ENCODE peak calls at places on chromosomes 3 and 15, in six cellular contexts. D is fibroblast of mammary gland; Z is activated CD4-positive, alpha-beta T cell treated with anti-CD3 and anti-CD28 coated beads, Interleukin-2, amount 50 U/mL, for 48 hours; I is stimulated activated naive CD4-positive, alpha-beta T cell; A is stimulated activated CD4-positive, alpha-beta T cell treated with anti-CD3 and anti-CD28 coated beads, Interleukin-4, amount 100 ng/mL, for 48 hours; C is DMS 273 treated with DMSO at 0.1 percent for 48 hours. K is an unnamed sample.
A peak's percentile ranks its signal among the peaks of the same experiment; 100 is the strongest.

GRCh38 chr3:123314409-123315270 is 112.9 kb downstream of the SEC22A start:
- DNase-seq in D (no peak), Z (no peak), I (no peak), A (no peak), C (no peak), K (no peak)

GRCh38 chr3:179544981-179545645 is 17.6 kb upstream of the ACTL6A start:
- DNase-seq in D (peak; percentile 93), Z (no peak), I (no peak), A (no peak), C (no peak), K (peak; percentile 79)

GRCh38 chr15:93974804-93975481 is 256.4 kb upstream of the MCTP2 start:
- DNase-seq in D (peak; percentile 66), Z (no peak), I (no peak), A (no peak), C (no peak), K (peak; percentile 18)

GRCh38 chr3:45100998-45101407 is 45.2 kb downstream of the CDCP1 start:
- DNase-seq in D (peak; percentile 91), Z (no peak), I (no peak), A (no peak), C (no peak), K (peak; percentile 79)

GRCh38 chr3:123335007-123335670 is 113.8 kb downstream of the ADCY5 start:
- DNase-seq in D (no peak), Z (no peak), I (no peak), A (no peak), C (no peak), K (no peak)

GRCh38 chr3:37944243-37944955 is 46.2 kb upstream of the VILL start:
- DNase-seq in D (no peak), Z (no peak), I (no peak), A (no peak), C (peak; percentile 23), K (peak; percentile 57)

GRCh38 chr15:78691167-78691872 is 50.3 kb upstream of the CHRNB4 start:
- DNase-seq in D (no peak), Z (no peak), I (no peak), A (no peak), C (no peak), K (peak; percentile 42)

GRCh38 chr3:147120029-147120428 is 286.3 kb downstream of the ZIC4 start:
- DNase-seq in D (peak; percentile 43), Z (no peak), I (no peak), A (no peak), C (no peak), K (peak; percentile 1)

GRCh38 chr3:69178838-69179739 is 56.7 kb upstream of the LMOD3 start:
- DNase-seq in D (no peak), Z (no peak), I (no peak), A (no peak), C (no peak), K (peak; percentile 94)

GRCh38 chr15:67762610-67763368 is 62.5 kb upstream of the SKOR1 start:
- DNase-seq in D (peak; percentile 50), Z (peak; percentile 73), I (peak; percentile 7), A (peak; percentile 55), C (no peak), K (peak; percentile 49)

GRCh38 chr3:34374521-34374920 is 576.1 kb downstream of the PDCD6IP start:
- DNase-seq in D (no peak), Z (no peak), I (no peak), A (no peak), C (no peak), K (no peak)

GRCh38 chr3:179227349-179227748 is 23.6 kb downstream of the KCNMB3 start:
- DNase-seq in D (peak; percentile 33), Z (no peak), I (no peak), A (no peak), C (no peak), K (peak; percentile 73)

GRCh38 chr3:100641471-100642032 is 32.2 kb downstream of the ADGRG7 start:
- DNase-seq in D (no peak), Z (no peak), I (no peak), A (no peak), C (no peak), K (peak; percentile 82)

GRCh38 chr3:190001426-190001825 is 119.3 kb downstream of the P3H2 start:
- DNase-seq in D (no peak), Z (no peak), I (no peak), A (no peak), C (no peak), K (no peak)

GRCh38 chr3:126180477-126181397 is at the start of gene ALDH1L1:
- DNase-seq in D (peak; percentile 53), Z (no peak), I (no peak), A (no peak), C (peak; percentile 69), K (peak; percentile 79)

GRCh38 chr3:25381083-25381482 is 47.0 kb upstream of the RARB start:
- DNase-seq in D (no peak), Z (no peak), I (no peak), A (no peak), C (no peak), K (no peak)

GRCh38 chr3:195876297-195877031 is 31.9 kb downstream of the TNK2 start:
- DNase-seq in D (no peak), Z (peak; percentile 34), I (no peak), A (peak; percentile 10), C (no peak), K (no peak)

GRCh38 chr15:67100124-67100791 is 34.9 kb downstream of the SMAD3 start:
- DNase-seq in D (no peak), Z (no peak), I (no peak), A (no peak), C (no peak), K (no peak)

GRCh38 chr15:82047493-82048446 is 2.0 kb upstream of the MEX3B start:
- DNase-seq in D (peak; percentile 14), Z (peak; percentile 28), I (no peak), A (no peak), C (no peak), K (peak; percentile 20)

GRCh38 chr3:89067736-89068135 is 39.7 kb upstream of the EPHA3 start:
- DNase-seq in D (no peak), Z (no peak), I (no peak), A (no peak), C (no peak), K (no peak)

GRCh38 chr15:70401709-70402108 is 304.0 kb upstream of the TLE3 start:
- DNase-seq in D (peak; percentile 61), Z (no peak), I (no peak), A (no peak), C (no peak), K (no peak)

GRCh38 chr3:197420566-197420965 is 122.2 kb upstream of the DLG1 start:
- DNase-seq in D (no peak), Z (no peak), I (no peak), A (no peak), C (no peak), K (no peak)

GRCh38 chr3:161939919-161940693 is 443.5 kb downstream of the OTOL1 start:
- DNase-seq in D (peak; percentile 13), Z (no peak), I (no peak), A (no peak), C (no peak), K (no peak)

GRCh38 chr3:107710851-107711250 is 188.1 kb downstream of the BBX start:
- DNase-seq in D (peak; percentile 60), Z (no peak), I (no peak), A (no peak), C (no peak), K (peak; percentile 53)

GRCh38 chr15:62895905-62896316 is 146.6 kb upstream of the TPM1 start:
- DNase-seq in D (peak; percentile 89), Z (no peak), I (no peak), A (no peak), C (no peak), K (peak; percentile 100)

GRCh38 chr15:83653639-83654378 is at the start of gene ADAMTSL3:
- DNase-seq in D (peak; percentile 28), Z (no peak), I (no peak), A (no peak), C (peak; percentile 0), K (peak; percentile 22)

GRCh38 chr3:105444725-105445124 is 78.0 kb downstream of the ALCAM start:
- DNase-seq in D (no peak), Z (no peak), I (no peak), A (no peak), C (no peak), K (no peak)

GRCh38 chr3:42505849-42506410 is 3.5 kb downstream of the VIPR1 start:
- DNase-seq in D (no peak), Z (peak; percentile 1), I (no peak), A (no peak), C (no peak), K (no peak)

GRCh38 chr3:61903931-61904657 is 342.7 kb downstream of the PTPRG start:
- DNase-seq in D (peak; percentile 51), Z (no peak), I (no peak), A (no peak), C (peak; percentile 54), K (peak; percentile 58)

GRCh38 chr3:177946965-177947364 is 589.3 kb upstream of the KCNMB2 start:
- DNase-seq in D (peak; percentile 79), Z (no peak), I (no peak), A (no peak), C (no peak), K (no peak)

GRCh38 chr3:59774613-59775012 is 724.8 kb upstream of the CFAP20DC start:
- DNase-seq in D (peak; percentile 82), Z (no peak), I (no peak), A (no peak), C (no peak), K (peak; percentile 45)

GRCh38 chr15:42914728-42915497 is 5.7 kb downstream of the TTBK2 start:
- DNase-seq in D (no peak), Z (no peak), I (no peak), A (no peak), C (no peak), K (no peak)

GRCh38 chr3:52238193-52238760 is 681 bp downstream of the TWF2 start:
- DNase-seq in D (no peak), Z (no peak), I (no peak), A (no peak), C (no peak), K (no peak)